ENCODE peak calls at places on chromosomes 4 and X, in seven cellular contexts. J, Y, O, L, R, I and C are unnamed samples.

GRCh38 chr4:18935956-18936355 is 914.4 kb upstream of the LCORL start:
- DNase-seq in J (no peak), Y (no peak), O (peak), L (no peak), R (peak), I (no peak), C (peak)

GRCh38 chr4:176841730-176842129 is 49.0 kb upstream of the VEGFC start:
- DNase-seq in J (peak), Y (peak), O (peak), L (no peak), R (no peak), I (peak), C (no peak)

GRCh38 chr4:34196375-34196774 is 2047.9 kb downstream of the ARAP2 start:
- DNase-seq in J (peak), Y (no peak), O (no peak), L (no peak), R (no peak), I (no peak), C (no peak)

GRCh38 chrX:120672389-120672788 is 42.5 kb upstream of the C1GALT1C1 start:
- DNase-seq in J (peak), Y (peak), O (peak), L (no peak), R (no peak), I (peak), C (no peak)

GRCh38 chr4:1532549-1533395 is 126.5 kb upstream of the NKX1-1 start:
- DNase-seq in J (no peak), Y (no peak), O (no peak), L (no peak), R (no peak), I (no peak), C (no peak)

GRCh38 chrX:70422886-70423336 is at the start of gene GDPD2:
- DNase-seq in J (no peak), Y (peak), O (peak), L (peak), R (peak), I (no peak), C (peak)

GRCh38 chr4:117941611-117942010 is 92.7 kb upstream of the NDST3 start:
- DNase-seq in J (no peak), Y (no peak), O (no peak), L (peak), R (peak), I (no peak), C (peak)

GRCh38 chr4:81625422-81626417 is 154.0 kb upstream of the RASGEF1B start:
- DNase-seq in J (no peak), Y (no peak), O (no peak), L (no peak), R (no peak), I (no peak), C (no peak)

GRCh38 chrX:40171513-40172168 is 73.9 kb upstream of the BCOR start:
- DNase-seq in J (peak), Y (peak), O (peak), L (no peak), R (peak), I (peak), C (peak)

GRCh38 chrX:65697173-65697572 is 29.7 kb downstream of the MSN start:
- DNase-seq in J (peak), Y (no peak), O (peak), L (no peak), R (no peak), I (peak), C (no peak)

GRCh38 chrX:8140986-8141385 is 30.1 kb downstream of the VCX2 start:
- DNase-seq in J (no peak), Y (no peak), O (no peak), L (no peak), R (no peak), I (no peak), C (no peak)

GRCh38 chr4:145735330-145735638 is 55.3 kb downstream of the C4orf51 start:
- DNase-seq in J (peak), Y (peak), O (peak), L (no peak), R (no peak), I (peak), C (no peak)

GRCh38 chr4:102525556-102525955 is 24.4 kb downstream of the NFKB1 start:
- DNase-seq in J (no peak), Y (no peak), O (no peak), L (no peak), R (no peak), I (no peak), C (no peak)

GRCh38 chr4:49217492-49217891 is 231.4 kb downstream of the CWH43 start:
- DNase-seq in J (no peak), Y (no peak), O (no peak), L (no peak), R (no peak), I (no peak), C (no peak)

GRCh38 chrX:104113237-104113965 is 1.1 kb downstream of the ZCCHC18 start:
- DNase-seq in J (peak), Y (peak), O (peak), L (peak), R (peak), I (peak), C (peak)

GRCh38 chr4:40688446-40689095 is 58.9 kb upstream of the RBM47 start:
- DNase-seq in J (no peak), Y (peak), O (no peak), L (no peak), R (no peak), I (no peak), C (no peak)

GRCh38 chrX:110318664-110318968 is 731 bp upstream of the AMMECR1 start:
- DNase-seq in J (no peak), Y (peak), O (no peak), L (no peak), R (no peak), I (no peak), C (no peak)

GRCh38 chr4:48223633-48224295 is 45.9 kb downstream of the TEC start:
- DNase-seq in J (no peak), Y (peak), O (peak), L (no peak), R (no peak), I (peak), C (no peak)

GRCh38 chr4:80705311-80705710 is 325.2 kb upstream of the BMP3 start:
- DNase-seq in J (peak), Y (no peak), O (peak), L (no peak), R (no peak), I (no peak), C (no peak)

GRCh38 chr4:83285022-83285387 is 407 bp upstream of the COQ2 start:
- DNase-seq in J (peak), Y (peak), O (peak), L (no peak), R (peak), I (peak), C (peak)

GRCh38 chrX:30513284-30513683 is 64.3 kb downstream of the TASL start:
- DNase-seq in J (peak), Y (peak), O (no peak), L (no peak), R (peak), I (peak), C (no peak)

GRCh38 chr4:41281038-41281634 is 24.4 kb downstream of the UCHL1 start:
- DNase-seq in J (peak), Y (peak), O (peak), L (peak), R (peak), I (peak), C (peak)

GRCh38 chr4:133152801-133153526 is 3.9 kb downstream of the PCDH10 start:
- DNase-seq in J (peak), Y (no peak), O (peak), L (no peak), R (peak), I (peak), C (peak)

GRCh38 chr4:124386163-124386562 is 326.4 kb downstream of the ANKRD50 start:
- DNase-seq in J (peak), Y (no peak), O (no peak), L (no peak), R (no peak), I (peak), C (no peak)

GRCh38 chr4:94974773-94975172 is 217.0 kb downstream of the BMPR1B start:
- DNase-seq in J (peak), Y (peak), O (peak), L (no peak), R (no peak), I (peak), C (no peak)

GRCh38 chrX:21524008-21524407 is 134.1 kb downstream of the KLHL34 start:
- DNase-seq in J (peak), Y (peak), O (no peak), L (no peak), R (no peak), I (no peak), C (no peak)

GRCh38 chr4:186069734-186070133 is 778 bp downstream of the TLR3 start:
- DNase-seq in J (no peak), Y (no peak), O (no peak), L (no peak), R (no peak), I (no peak), C (no peak)

GRCh38 chr4:186074189-186074588 is 5.2 kb downstream of the TLR3 start:
- DNase-seq in J (no peak), Y (no peak), O (no peak), L (no peak), R (no peak), I (peak), C (no peak)

GRCh38 chr4:186067757-186068385 is 1.1 kb upstream of the TLR3 start:
- DNase-seq in J (peak), Y (peak), O (peak), L (no peak), R (peak), I (peak), C (peak)

GRCh38 chr4:186072516-186072915 is 3.6 kb downstream of the TLR3 start:
- DNase-seq in J (no peak), Y (no peak), O (no peak), L (no peak), R (no peak), I (no peak), C (no peak)

DNA sequence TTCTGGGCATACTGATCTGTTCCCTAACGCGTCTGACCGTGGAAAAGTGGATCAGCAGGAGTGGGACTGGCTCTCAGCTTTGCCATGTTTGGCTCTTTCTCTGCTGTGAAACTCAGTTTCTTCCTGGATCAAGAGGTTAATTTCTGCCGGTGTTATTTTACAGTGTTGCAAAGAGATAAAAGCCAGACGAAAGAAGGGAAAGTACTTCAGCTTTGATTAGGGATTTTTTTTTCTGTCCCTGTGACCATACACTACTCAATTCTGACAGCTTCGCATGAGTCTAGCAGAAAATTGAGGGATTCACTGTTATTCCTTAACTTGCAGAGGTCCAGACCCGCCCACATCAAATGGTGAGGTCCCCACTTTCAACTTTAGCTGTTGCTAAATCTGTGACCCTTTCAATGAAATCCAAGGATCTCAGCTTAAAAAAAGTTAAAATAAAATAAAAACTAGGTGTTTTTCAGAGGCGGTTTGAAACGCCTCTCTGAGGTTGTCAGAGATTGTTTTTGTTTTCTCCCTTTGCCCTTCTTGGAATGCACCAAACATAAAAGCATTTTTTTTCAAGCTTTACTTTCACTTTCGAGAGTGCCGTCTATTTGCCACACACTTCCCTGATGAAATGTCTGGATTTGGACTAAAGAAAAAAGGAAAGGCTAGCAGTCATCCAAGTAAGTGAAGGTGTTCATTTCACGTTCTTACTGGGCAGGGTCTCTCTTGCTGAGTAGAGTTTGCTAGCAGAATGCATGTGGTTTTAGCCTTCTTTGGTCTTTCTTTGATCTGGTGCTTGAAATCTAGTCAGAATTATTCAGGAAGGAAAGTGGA is at the start of gene TLR3:
- DNase-seq in J (peak), Y (peak), O (peak), L (no peak), R (no peak), I (peak), C (no peak)
- H3K9ac ChIP-seq in J (peak), Y (no peak), O (peak), L (peak), R (no peak), I (peak), C (no peak)

DNA sequence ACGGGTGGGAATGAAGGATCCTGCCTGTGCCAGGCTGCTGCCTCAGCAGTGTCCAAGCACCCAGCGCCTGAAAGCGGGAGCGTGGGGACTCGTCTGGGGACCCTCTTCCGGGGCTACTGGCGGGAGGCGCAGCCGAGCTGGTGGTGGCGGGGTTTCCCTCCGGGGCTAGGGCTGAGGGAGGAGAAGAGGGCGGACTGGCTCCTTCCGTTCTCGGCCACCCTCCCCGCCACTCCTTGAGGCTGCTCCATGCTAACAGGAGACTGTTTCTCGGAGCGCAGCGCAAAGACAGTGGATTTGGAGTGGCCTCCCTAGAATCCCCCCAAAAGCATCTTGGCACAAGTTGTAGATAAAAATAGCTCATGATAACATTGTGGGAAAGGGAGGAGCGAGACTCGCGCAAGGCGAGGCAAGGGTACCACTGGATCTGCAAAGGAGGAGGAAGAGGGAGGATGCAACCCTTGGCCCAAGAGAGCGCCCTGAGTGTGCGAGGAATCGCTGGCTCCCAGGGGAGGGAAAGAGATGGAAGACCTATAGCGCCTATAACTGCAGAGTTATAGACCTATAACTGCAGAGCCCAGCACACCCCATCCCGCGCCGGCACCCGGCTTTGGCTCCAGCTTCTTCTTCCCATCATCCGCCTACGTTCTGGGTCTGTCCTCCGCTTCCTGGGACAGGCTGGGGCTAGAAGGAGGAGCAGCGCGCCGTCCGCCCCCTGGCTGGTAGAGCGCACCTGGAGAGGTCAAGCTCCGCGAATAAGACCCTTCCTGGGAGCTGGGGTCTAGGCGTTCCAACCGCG is 1.3 kb downstream of the HS3ST1 start:
- DNase-seq in J (no peak), Y (no peak), O (no peak), L (no peak), R (peak), I (peak), C (peak)
- H3K4me3 ChIP-seq in J (no peak), Y (peak), O (peak), L (peak), R (peak), I (peak), C (peak)

GRCh38 chr4:86247906-86248305 is 111.9 kb downstream of the MAPK10 start:
- DNase-seq in J (no peak), Y (no peak), O (no peak), L (no peak), R (no peak), I (no peak), C (no peak)
- H3K9ac ChIP-seq in J (no peak), Y (no peak), O (no peak), L (no peak), R (no peak), I (no peak), C (no peak)

GRCh38 chrX:13692771-13693231 is 3.9 kb downstream of the RAB9A start:
- DNase-seq in J (no peak), Y (no peak), O (peak), L (no peak), R (no peak), I (no peak), C (no peak)
- H3K4me3 ChIP-seq in J (no peak), Y (no peak), O (no peak), L (no peak), R (no peak), I (peak), C (no peak)

DNA sequence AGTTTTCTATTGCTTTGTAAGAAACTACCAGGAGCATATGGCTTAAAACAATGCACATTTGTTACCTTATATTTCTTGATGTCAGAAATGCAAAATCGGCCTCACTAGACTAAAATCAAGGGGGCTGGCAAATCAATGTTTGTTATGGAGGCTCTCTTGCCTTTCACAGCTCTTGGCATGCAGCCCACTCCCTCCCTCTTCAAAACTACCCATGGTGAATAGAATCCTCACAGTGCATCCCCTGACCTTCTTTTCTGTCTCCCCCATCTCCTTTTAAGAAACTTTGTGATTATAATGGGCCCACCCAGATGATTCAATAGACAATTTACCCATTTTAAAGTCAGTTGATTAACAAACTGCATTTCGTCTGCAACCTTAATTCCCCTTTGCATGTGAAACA is 184.0 kb downstream of the PCDH7 start:
- DNase-seq in J (no peak), Y (no peak), O (no peak), L (no peak), R (no peak), I (no peak), C (no peak)
- H3K9ac ChIP-seq in J (no peak), Y (no peak), O (no peak), L (no peak), R (no peak), I (no peak), C (no peak)

DNA sequence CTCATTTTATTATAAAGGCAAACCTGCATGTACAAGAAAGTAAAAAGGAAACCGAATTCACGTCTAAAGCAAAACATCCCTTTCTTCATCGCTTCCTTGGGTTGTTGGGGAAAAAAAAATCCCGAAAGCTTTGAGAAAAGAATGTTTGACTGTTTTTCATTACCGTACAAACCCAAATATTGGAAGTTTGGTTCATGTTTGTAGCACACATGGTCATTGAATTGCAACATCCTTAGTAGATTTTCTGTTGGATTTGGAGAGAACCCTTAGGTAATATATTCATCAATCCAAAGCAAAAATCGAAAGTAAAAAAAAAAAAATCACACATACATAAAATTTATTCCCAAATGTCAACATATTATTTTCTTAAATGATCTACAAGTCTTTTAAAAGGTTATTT is 420.3 kb downstream of the MAPK10 start:
- DNase-seq in J (peak), Y (no peak), O (no peak), L (no peak), R (no peak), I (no peak), C (no peak)
- H3K4me3 ChIP-seq in J (peak), Y (no peak), O (no peak), L (no peak), R (no peak), I (peak), C (no peak)

GRCh38 chr4:88706574-88706973 is 8.9 kb upstream of the NAP1L5 start:
- DNase-seq in J (peak), Y (peak), O (peak), L (peak), R (peak), I (peak), C (peak)
- H3K9ac ChIP-seq in J (peak), Y (peak), O (peak), L (no peak), R (no peak), I (peak), C (no peak)

GRCh38 chr4:140926672-140927071 is 170.5 kb upstream of the TBC1D9 start:
- DNase-seq in J (peak), Y (no peak), O (peak), L (peak), R (no peak), I (no peak), C (no peak)
- H3K4me3 ChIP-seq in J (no peak), Y (no peak), O (no peak), L (no peak), R (no peak), I (no peak), C (no peak)

GRCh38 chrX:56811599-56811998 is 82.6 kb downstream of the NBDY start:
- DNase-seq in J (no peak), Y (no peak), O (no peak), L (no peak), R (no peak), I (no peak), C (no peak)
- H3K9ac ChIP-seq in J (no peak), Y (no peak), O (no peak), L (no peak), R (no peak), I (no peak), C (no peak)

GRCh38 chr4:148055844-148056243 is 324.0 kb downstream of the ARHGAP10 start:
- DNase-seq in J (no peak), Y (no peak), O (no peak), L (no peak), R (no peak), I (no peak), C (no peak)

GRCh38 chr4:148056879-148057278 is 325.0 kb downstream of the ARHGAP10 start:
- DNase-seq in J (peak), Y (peak), O (peak), L (no peak), R (peak), I (peak), C (peak)

GRCh38 chr4:148053298-148054003 is 321.6 kb downstream of the ARHGAP10 start:
- DNase-seq in J (no peak), Y (peak), O (no peak), L (no peak), R (no peak), I (no peak), C (no peak)

GRCh38 chr4:148052448-148052847 is 320.6 kb downstream of the ARHGAP10 start:
- DNase-seq in J (no peak), Y (no peak), O (no peak), L (no peak), R (no peak), I (peak), C (no peak)

DNA sequence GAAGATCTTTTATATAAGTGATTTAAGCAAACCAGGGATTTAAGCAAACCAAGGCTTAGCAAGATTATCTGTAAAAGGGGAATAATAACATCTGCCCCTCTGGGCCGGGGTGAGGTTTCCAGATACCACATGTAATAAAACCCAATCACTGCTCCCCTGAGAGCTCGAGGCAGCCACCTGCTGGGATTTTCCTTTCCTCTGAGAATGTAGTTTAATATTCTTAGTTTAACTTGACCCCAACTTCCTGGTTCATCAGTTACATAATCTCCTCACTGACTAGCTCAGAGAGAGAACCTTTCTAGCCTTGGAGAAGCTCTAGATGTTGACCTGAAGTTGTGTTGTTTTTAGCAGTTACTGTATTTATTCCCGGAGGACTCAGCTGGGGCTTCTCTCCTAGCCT is 322.4 kb downstream of the ARHGAP10 start:
- DNase-seq in J (no peak), Y (peak), O (no peak), L (no peak), R (no peak), I (no peak), C (no peak)
- H3K4me3 ChIP-seq in J (no peak), Y (no peak), O (no peak), L (no peak), R (no peak), I (no peak), C (no peak)